ENCODE peak calls at places on chromosomes 4 and X, in five cellular contexts. O, I, J, V and A are unnamed samples.

GRCh38 chr4:151801547-151802516 is 41.0 kb upstream of the GATB start:
- DNase-seq in O (peak), I (peak), J (peak), V (no peak), A (peak)

GRCh38 chrX:151161690-151162089 is 14.7 kb upstream of the GPR50 start:
- DNase-seq in O (no peak), I (no peak), J (no peak), V (no peak), A (no peak)

GRCh38 chr4:36640876-36641275 is 359.5 kb downstream of the DTHD1 start:
- DNase-seq in O (no peak), I (peak), J (no peak), V (no peak), A (no peak)

GRCh38 chrX:140733766-140734342 is 24.3 kb downstream of the LINC00632 start:
- DNase-seq in O (peak), I (peak), J (peak), V (no peak), A (peak)

GRCh38 chr4:89056953-89057398 is at the start of gene FAM13A:
- DNase-seq in O (peak), I (peak), J (peak), V (peak), A (peak)

GRCh38 chrX:40169193-40170086 is 71.7 kb upstream of the BCOR start:
- DNase-seq in O (peak), I (peak), J (peak), V (no peak), A (peak)

GRCh38 chrX:97524340-97524739 is 640.6 kb downstream of the RPA4 start:
- DNase-seq in O (peak), I (no peak), J (no peak), V (no peak), A (no peak)

GRCh38 chr4:93770201-93770600 is 58.4 kb upstream of the ATOH1 start:
- DNase-seq in O (no peak), I (no peak), J (no peak), V (no peak), A (no peak)

GRCh38 chrX:101550825-101551767 is 749 bp downstream of the ARMCX1 start:
- DNase-seq in O (peak), I (peak), J (no peak), V (no peak), A (no peak)

GRCh38 chr4:88690355-88690754 is 7.3 kb downstream of the NAP1L5 start:
- DNase-seq in O (peak), I (peak), J (no peak), V (no peak), A (peak)

GRCh38 chr4:74793757-74794340 is 474 bp downstream of the BTC start:
- DNase-seq in O (no peak), I (no peak), J (peak), V (no peak), A (peak)

GRCh38 chr4:67765928-67766327 is 11.7 kb upstream of the GNRHR start:
- DNase-seq in O (peak), I (no peak), J (no peak), V (no peak), A (no peak)

GRCh38 chr4:1201851-1202525 is 29.6 kb upstream of the SPON2 start:
- DNase-seq in O (peak), I (peak), J (no peak), V (peak), A (no peak)

GRCh38 chr4:61332671-61333070 is 132.5 kb downstream of the ADGRL3 start:
- DNase-seq in O (no peak), I (no peak), J (no peak), V (no peak), A (no peak)

GRCh38 chr4:4670869-4671268 is 129.0 kb upstream of the STX18 start:
- DNase-seq in O (no peak), I (no peak), J (peak), V (no peak), A (no peak)

GRCh38 chr4:4667643-4668081 is 125.8 kb upstream of the STX18 start:
- DNase-seq in O (no peak), I (no peak), J (no peak), V (no peak), A (no peak)

GRCh38 chr4:4666693-4667642 is 125.1 kb upstream of the STX18 start:
- DNase-seq in O (no peak), I (no peak), J (no peak), V (no peak), A (no peak)

GRCh38 chr4:4666187-4666586 is 124.3 kb upstream of the STX18 start:
- DNase-seq in O (no peak), I (no peak), J (no peak), V (no peak), A (no peak)

DNA sequence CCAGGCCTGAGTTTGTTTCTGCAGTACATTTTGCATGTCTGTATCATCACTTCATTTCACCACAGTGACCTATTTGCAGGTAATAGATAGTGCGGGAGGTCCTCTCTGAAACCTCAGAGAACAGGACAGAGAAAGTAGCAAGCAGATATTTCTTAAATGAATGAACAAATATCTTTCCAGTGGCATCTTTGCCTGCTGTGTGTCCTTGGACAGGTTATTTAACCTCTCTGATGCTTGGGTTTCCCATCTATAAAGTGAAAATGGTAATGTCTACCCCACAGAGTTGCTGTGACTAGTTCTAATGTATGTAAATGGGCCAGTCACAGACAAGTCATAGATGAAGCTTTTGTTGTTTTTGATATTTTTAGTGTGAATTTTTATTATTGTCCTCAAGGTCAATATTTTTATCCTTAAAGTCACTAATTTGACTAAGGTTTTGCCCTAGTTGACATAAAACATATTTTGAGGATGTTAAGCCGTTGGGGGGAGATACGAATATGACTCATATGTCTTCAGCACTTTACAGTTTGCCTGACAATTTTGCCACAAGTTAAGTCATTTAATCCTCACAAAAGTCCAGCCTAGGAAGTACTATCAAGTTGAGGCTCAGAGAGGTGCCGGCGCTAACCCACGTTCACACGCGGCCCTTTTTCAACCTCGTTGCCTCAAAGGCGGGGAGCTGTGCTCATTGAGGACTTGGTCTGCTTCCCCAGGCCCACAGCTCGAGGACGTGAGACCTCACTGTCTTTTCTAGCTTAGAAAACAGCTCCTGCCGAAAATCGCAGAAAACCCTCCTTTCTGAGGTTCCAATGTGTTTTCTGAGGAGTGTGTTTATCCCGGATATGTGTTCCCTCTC is 126.7 kb upstream of the STX18 start:
- DNase-seq in O (no peak), I (peak), J (no peak), V (no peak), A (no peak)
- H3K4me2 ChIP-seq in O (no peak), I (peak), J (no peak), V (no peak), A (peak)

GRCh38 chrX:23900220-23900797 is 7.4 kb downstream of the APOO start:
- DNase-seq in O (no peak), I (no peak), J (no peak), V (no peak), A (no peak)

GRCh38 chrX:23904096-23904495 is 3.6 kb downstream of the APOO start:
- DNase-seq in O (peak), I (no peak), J (no peak), V (no peak), A (no peak)

GRCh38 chrX:23901065-23901464 is 6.7 kb downstream of the APOO start:
- DNase-seq in O (peak), I (no peak), J (peak), V (no peak), A (peak)

GRCh38 chrX:23901805-23902204 is 5.9 kb downstream of the APOO start:
- DNase-seq in O (peak), I (peak), J (peak), V (peak), A (peak)

GRCh38 chrX:23902419-23902818 is 5.3 kb downstream of the APOO start:
- DNase-seq in O (peak), I (peak), J (peak), V (no peak), A (no peak)
- TF ChIP-seq BHLHE40 in O (no peak), I (no peak), J (no peak), V (no peak), A (no peak)

GRCh38 chrX:133544105-133544504 is 128.8 kb upstream of the GPC4 start:
- DNase-seq in O (peak), I (no peak), J (peak), V (no peak), A (peak)

GRCh38 chrX:133546441-133546840 is 131.2 kb upstream of the GPC4 start:
- DNase-seq in O (no peak), I (no peak), J (no peak), V (no peak), A (no peak)

GRCh38 chrX:133544778-133545177 is 129.5 kb upstream of the GPC4 start:
- DNase-seq in O (no peak), I (no peak), J (no peak), V (no peak), A (no peak)

GRCh38 chrX:133543654-133544053 is 128.4 kb upstream of the GPC4 start:
- DNase-seq in O (no peak), I (no peak), J (no peak), V (no peak), A (no peak)

GRCh38 chrX:133542476-133542875 is 127.2 kb upstream of the GPC4 start:
- DNase-seq in O (no peak), I (no peak), J (no peak), V (no peak), A (no peak)
- H3K4me2 ChIP-seq in O (no peak), I (no peak), J (no peak), V (no peak), A (no peak)

DNA sequence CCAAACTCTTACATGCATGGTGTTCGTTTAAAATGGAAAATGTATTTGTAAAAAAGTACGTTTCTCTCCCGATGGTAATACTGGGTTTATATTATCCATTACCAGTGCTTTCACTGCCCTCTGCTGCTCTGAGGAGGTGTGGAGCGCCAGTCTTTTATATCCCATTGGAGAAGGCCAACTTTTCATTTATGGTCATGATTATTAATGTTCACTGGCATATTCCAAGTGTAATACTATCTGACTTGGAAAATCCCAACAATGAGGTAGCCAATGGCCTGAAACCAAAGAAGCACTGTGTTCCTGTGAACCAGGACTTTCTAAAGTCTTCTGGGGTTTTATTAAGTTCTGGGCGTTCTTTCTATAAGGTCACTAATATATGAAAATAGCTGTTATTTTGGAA is 80.7 kb downstream of the SYNPO2 start:
- DNase-seq in O (peak), I (peak), J (peak), V (no peak), A (peak)
- TF ChIP-seq BHLHE40 in O (no peak), I (no peak), J (no peak), V (no peak), A (no peak)

GRCh38 chr4:76989391-76990061 is 40.0 kb downstream of the SEPTIN11 start:
- DNase-seq in O (no peak), I (no peak), J (no peak), V (no peak), A (no peak)

GRCh38 chr4:76984127-76984526 is 34.6 kb downstream of the SEPTIN11 start:
- DNase-seq in O (peak), I (peak), J (peak), V (peak), A (no peak)

GRCh38 chr4:76987685-76988084 is 38.1 kb downstream of the SEPTIN11 start:
- DNase-seq in O (no peak), I (no peak), J (no peak), V (no peak), A (no peak)

GRCh38 chr4:76984788-76985211 is 35.2 kb downstream of the SEPTIN11 start:
- DNase-seq in O (peak), I (no peak), J (peak), V (no peak), A (no peak)

DNA sequence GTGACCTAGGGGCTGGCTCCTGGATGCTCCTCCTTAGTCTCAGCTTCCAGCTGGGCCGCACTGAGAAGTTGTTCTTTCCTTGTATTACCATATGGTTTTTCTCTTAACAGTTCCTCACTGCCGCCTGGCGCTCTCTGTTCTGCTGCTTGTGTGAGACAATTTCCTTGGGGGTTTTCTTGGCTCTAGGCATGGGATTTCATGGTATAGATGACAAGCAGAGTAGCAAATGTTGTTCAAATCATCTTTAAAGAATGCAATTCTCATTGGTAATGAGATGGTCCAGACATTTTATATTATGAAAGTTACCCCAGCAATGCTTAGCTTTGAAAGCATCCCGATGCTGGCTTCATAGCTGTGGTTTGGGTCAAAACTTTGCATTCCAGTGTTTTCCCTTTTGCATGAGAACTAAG is 37.6 kb downstream of the SEPTIN11 start:
- DNase-seq in O (peak), I (no peak), J (no peak), V (no peak), A (no peak)
- H3K4me2 ChIP-seq in O (peak), I (no peak), J (no peak), V (peak), A (no peak)

GRCh38 chr4:145315828-145316227 is 135.4 kb upstream of the OTUD4 start:
- DNase-seq in O (no peak), I (no peak), J (no peak), V (no peak), A (no peak)
- TF ChIP-seq BHLHE40 in O (no peak), I (no peak), J (no peak), V (no peak), A (no peak)

GRCh38 chrX:44071847-44072545 is 98.8 kb upstream of the NDP start:
- DNase-seq in O (peak), I (no peak), J (no peak), V (no peak), A (peak)
- H3K4me2 ChIP-seq in O (peak), I (no peak), J (no peak), V (no peak), A (peak)